ENCODE peak calls at places on chromosomes 11 and 22, in nine cellular contexts. One of them, this sample, is unnamed.

GRCh38 chr11:70397336-70397982 is 870 bp upstream of the CTTN start:
- DNase-seq in cardiac fibroblast: no peak
- DNase-seq in activated gamma-delta T cell treated with Interleukin-2 at 50 U/mL for 16 hours: no peak
- DNase-seq in epithelial cell of esophagus: no peak
- DNase-seq in stimulated activated CD4-positive, alpha-beta T cell treated with anti-CD3 and anti-CD28 coated beads, Interleukin-4, amount 100 ng/mL, for 4 hours: no peak
- DNase-seq in Caco-2: peak
- DNase-seq in GM04504: no peak
- DNase-seq in head of caudate nucleus: no peak
- DNase-seq in GM12891: no peak
- DNase-seq in this sample: no peak

GRCh38 chr11:106242723-106243405 is 165.4 kb downstream of the AASDHPPT start:
- DNase-seq in epithelial cell of esophagus: no peak
- DNase-seq in GM04504: no peak
- DNase-seq in head of caudate nucleus: no peak
- DNase-seq in GM12891: no peak
- DNase-seq in Caco-2: no peak
- DNase-seq in cardiac fibroblast: no peak
- DNase-seq in stimulated activated CD4-positive, alpha-beta T cell treated with anti-CD3 and anti-CD28 coated beads, Interleukin-4, amount 100 ng/mL, for 4 hours: no peak
- DNase-seq in activated gamma-delta T cell treated with Interleukin-2 at 50 U/mL for 16 hours: no peak
- DNase-seq in this sample: no peak

GRCh38 chr11:94537051-94537600 is 6.6 kb upstream of the FUT4 start:
- DNase-seq in Caco-2: no peak
- DNase-seq in GM04504: no peak
- DNase-seq in epithelial cell of esophagus: no peak
- DNase-seq in head of caudate nucleus: no peak
- DNase-seq in GM12891: no peak
- DNase-seq in activated gamma-delta T cell treated with Interleukin-2 at 50 U/mL for 16 hours: no peak
- DNase-seq in stimulated activated CD4-positive, alpha-beta T cell treated with anti-CD3 and anti-CD28 coated beads, Interleukin-4, amount 100 ng/mL, for 4 hours: no peak
- DNase-seq in cardiac fibroblast: peak
- DNase-seq in this sample: no peak

GRCh38 chr11:125429174-125429707 is 66.8 kb downstream of the FEZ1 start:
- DNase-seq in head of caudate nucleus: peak
- DNase-seq in Caco-2: peak
- DNase-seq in stimulated activated CD4-positive, alpha-beta T cell treated with anti-CD3 and anti-CD28 coated beads, Interleukin-4, amount 100 ng/mL, for 4 hours: peak
- DNase-seq in epithelial cell of esophagus: peak
- DNase-seq in cardiac fibroblast: peak
- DNase-seq in GM12891: peak
- DNase-seq in activated gamma-delta T cell treated with Interleukin-2 at 50 U/mL for 16 hours: peak
- DNase-seq in GM04504: peak
- DNase-seq in this sample: no peak

GRCh38 chr11:72669527-72669926 is 4.7 kb downstream of the PDE2A start:
- DNase-seq in GM12891: no peak
- DNase-seq in activated gamma-delta T cell treated with Interleukin-2 at 50 U/mL for 16 hours: no peak
- DNase-seq in epithelial cell of esophagus: no peak
- DNase-seq in Caco-2: no peak
- DNase-seq in stimulated activated CD4-positive, alpha-beta T cell treated with anti-CD3 and anti-CD28 coated beads, Interleukin-4, amount 100 ng/mL, for 4 hours: no peak
- DNase-seq in cardiac fibroblast: no peak
- DNase-seq in GM04504: no peak
- DNase-seq in head of caudate nucleus: no peak
- DNase-seq in this sample: no peak

GRCh38 chr22:50734343-50734771 is 3.6 kb upstream of the ACR start:
- DNase-seq in head of caudate nucleus: no peak
- DNase-seq in epithelial cell of esophagus: no peak
- DNase-seq in GM12891: no peak
- DNase-seq in Caco-2: no peak
- DNase-seq in stimulated activated CD4-positive, alpha-beta T cell treated with anti-CD3 and anti-CD28 coated beads, Interleukin-4, amount 100 ng/mL, for 4 hours: no peak
- DNase-seq in activated gamma-delta T cell treated with Interleukin-2 at 50 U/mL for 16 hours: no peak
- DNase-seq in GM04504: no peak
- DNase-seq in cardiac fibroblast: no peak
- DNase-seq in this sample: peak

GRCh38 chr22:29231971-29232959 is 26.6 kb downstream of the EMID1 start:
- DNase-seq in stimulated activated CD4-positive, alpha-beta T cell treated with anti-CD3 and anti-CD28 coated beads, Interleukin-4, amount 100 ng/mL, for 4 hours: no peak
- DNase-seq in GM12891: peak
- DNase-seq in GM04504: no peak
- DNase-seq in Caco-2: no peak
- DNase-seq in head of caudate nucleus: peak
- DNase-seq in activated gamma-delta T cell treated with Interleukin-2 at 50 U/mL for 16 hours: no peak
- DNase-seq in cardiac fibroblast: peak
- DNase-seq in epithelial cell of esophagus: no peak
- DNase-seq in this sample: no peak

GRCh38 chr11:110366234-110366633 is 63.5 kb upstream of the FDX1 start:
- DNase-seq in epithelial cell of esophagus: peak
- DNase-seq in stimulated activated CD4-positive, alpha-beta T cell treated with anti-CD3 and anti-CD28 coated beads, Interleukin-4, amount 100 ng/mL, for 4 hours: no peak
- DNase-seq in GM04504: no peak
- DNase-seq in Caco-2: no peak
- DNase-seq in cardiac fibroblast: peak
- DNase-seq in GM12891: no peak
- DNase-seq in activated gamma-delta T cell treated with Interleukin-2 at 50 U/mL for 16 hours: no peak
- DNase-seq in head of caudate nucleus: no peak
- DNase-seq in this sample: no peak

GRCh38 chr11:27158763-27159679 is 118.4 kb downstream of the BBOX1 start:
- DNase-seq in head of caudate nucleus: peak
- DNase-seq in activated gamma-delta T cell treated with Interleukin-2 at 50 U/mL for 16 hours: no peak
- DNase-seq in GM12891: peak
- DNase-seq in Caco-2: peak
- DNase-seq in epithelial cell of esophagus: peak
- DNase-seq in stimulated activated CD4-positive, alpha-beta T cell treated with anti-CD3 and anti-CD28 coated beads, Interleukin-4, amount 100 ng/mL, for 4 hours: no peak
- DNase-seq in cardiac fibroblast: peak
- DNase-seq in GM04504: peak
- DNase-seq in this sample: no peak

GRCh38 chr11:78160557-78160956 is 21.1 kb upstream of the ALG8 start:
- DNase-seq in stimulated activated CD4-positive, alpha-beta T cell treated with anti-CD3 and anti-CD28 coated beads, Interleukin-4, amount 100 ng/mL, for 4 hours: no peak
- DNase-seq in cardiac fibroblast: no peak
- DNase-seq in head of caudate nucleus: no peak
- DNase-seq in GM12891: no peak
- DNase-seq in activated gamma-delta T cell treated with Interleukin-2 at 50 U/mL for 16 hours: no peak
- DNase-seq in Caco-2: no peak
- DNase-seq in GM04504: no peak
- DNase-seq in epithelial cell of esophagus: no peak
- DNase-seq in this sample: no peak

GRCh38 chr11:32012066-32012465 is 78.8 kb upstream of the RCN1 start:
- DNase-seq in stimulated activated CD4-positive, alpha-beta T cell treated with anti-CD3 and anti-CD28 coated beads, Interleukin-4, amount 100 ng/mL, for 4 hours: no peak
- DNase-seq in epithelial cell of esophagus: no peak
- DNase-seq in activated gamma-delta T cell treated with Interleukin-2 at 50 U/mL for 16 hours: no peak
- DNase-seq in GM12891: no peak
- DNase-seq in head of caudate nucleus: no peak
- DNase-seq in Caco-2: no peak
- DNase-seq in cardiac fibroblast: no peak
- DNase-seq in GM04504: no peak
- DNase-seq in this sample: no peak

GRCh38 chr11:119316729-119317591 is at the start of gene MCAM:
- DNase-seq in GM12891: peak
- DNase-seq in epithelial cell of esophagus: peak
- DNase-seq in head of caudate nucleus: peak
- DNase-seq in GM04504: no peak
- DNase-seq in activated gamma-delta T cell treated with Interleukin-2 at 50 U/mL for 16 hours: no peak
- DNase-seq in stimulated activated CD4-positive, alpha-beta T cell treated with anti-CD3 and anti-CD28 coated beads, Interleukin-4, amount 100 ng/mL, for 4 hours: no peak
- DNase-seq in cardiac fibroblast: no peak
- DNase-seq in Caco-2: peak
- DNase-seq in this sample: no peak

GRCh38 chr11:120792306-120792705 is 231.6 kb upstream of the TBCEL start:
- DNase-seq in GM04504: no peak
- DNase-seq in stimulated activated CD4-positive, alpha-beta T cell treated with anti-CD3 and anti-CD28 coated beads, Interleukin-4, amount 100 ng/mL, for 4 hours: no peak
- DNase-seq in activated gamma-delta T cell treated with Interleukin-2 at 50 U/mL for 16 hours: no peak
- DNase-seq in cardiac fibroblast: no peak
- DNase-seq in GM12891: no peak
- DNase-seq in epithelial cell of esophagus: no peak
- DNase-seq in head of caudate nucleus: no peak
- DNase-seq in Caco-2: no peak
- DNase-seq in this sample: no peak

GRCh38 chr11:19723572-19724342 is 11.1 kb downstream of the NAV2 start:
- DNase-seq in activated gamma-delta T cell treated with Interleukin-2 at 50 U/mL for 16 hours: peak
- DNase-seq in cardiac fibroblast: peak
- DNase-seq in stimulated activated CD4-positive, alpha-beta T cell treated with anti-CD3 and anti-CD28 coated beads, Interleukin-4, amount 100 ng/mL, for 4 hours: peak
- DNase-seq in head of caudate nucleus: peak
- DNase-seq in Caco-2: no peak
- DNase-seq in GM12891: no peak
- DNase-seq in epithelial cell of esophagus: peak
- DNase-seq in GM04504: peak
- DNase-seq in this sample: no peak

GRCh38 chr11:91859666-91860065 is 365.0 kb upstream of the FAT3 start:
- DNase-seq in epithelial cell of esophagus: peak
- DNase-seq in head of caudate nucleus: no peak
- DNase-seq in GM04504: no peak
- DNase-seq in Caco-2: no peak
- DNase-seq in GM12891: no peak
- DNase-seq in activated gamma-delta T cell treated with Interleukin-2 at 50 U/mL for 16 hours: no peak
- DNase-seq in stimulated activated CD4-positive, alpha-beta T cell treated with anti-CD3 and anti-CD28 coated beads, Interleukin-4, amount 100 ng/mL, for 4 hours: no peak
- DNase-seq in cardiac fibroblast: no peak
- DNase-seq in this sample: no peak

GRCh38 chr22:22168190-22168940 is 76.2 kb upstream of the VPREB1 start:
- DNase-seq in cardiac fibroblast: peak
- DNase-seq in GM12891: peak
- DNase-seq in Caco-2: peak
- DNase-seq in head of caudate nucleus: no peak
- DNase-seq in activated gamma-delta T cell treated with Interleukin-2 at 50 U/mL for 16 hours: no peak
- DNase-seq in epithelial cell of esophagus: peak
- DNase-seq in stimulated activated CD4-positive, alpha-beta T cell treated with anti-CD3 and anti-CD28 coated beads, Interleukin-4, amount 100 ng/mL, for 4 hours: no peak
- DNase-seq in GM04504: no peak
- DNase-seq in this sample: no peak

GRCh38 chr11:97743205-97743742 is 1277.5 kb upstream of the CNTN5 start:
- DNase-seq in epithelial cell of esophagus: peak
- DNase-seq in GM12891: no peak
- DNase-seq in cardiac fibroblast: peak
- DNase-seq in Caco-2: no peak
- DNase-seq in activated gamma-delta T cell treated with Interleukin-2 at 50 U/mL for 16 hours: no peak
- DNase-seq in head of caudate nucleus: no peak
- DNase-seq in GM04504: no peak
- DNase-seq in stimulated activated CD4-positive, alpha-beta T cell treated with anti-CD3 and anti-CD28 coated beads, Interleukin-4, amount 100 ng/mL, for 4 hours: no peak
- DNase-seq in this sample: no peak

GRCh38 chr22:47213571-47214230 is 451.3 kb downstream of the TBC1D22A start:
- DNase-seq in epithelial cell of esophagus: no peak
- DNase-seq in head of caudate nucleus: no peak
- DNase-seq in GM12891: no peak
- DNase-seq in stimulated activated CD4-positive, alpha-beta T cell treated with anti-CD3 and anti-CD28 coated beads, Interleukin-4, amount 100 ng/mL, for 4 hours: no peak
- DNase-seq in cardiac fibroblast: no peak
- DNase-seq in Caco-2: peak
- DNase-seq in activated gamma-delta T cell treated with Interleukin-2 at 50 U/mL for 16 hours: peak
- DNase-seq in GM04504: no peak
- DNase-seq in this sample: peak

This sample was measured in effector CD4-positive, alpha-beta T cell.